ENCODE peak calls at places on chromosome 6, in seven cellular contexts. M is endothelial cell, U is GM12892, E is pons, K is PC-3, W is ELR, J is AG09319. R is an unnamed sample.

GRCh38 chr6:163985710-163986109 is 571.2 kb downstream of the QKI start:
- DNase-seq in W (peak; percentile 23), M (no peak), J (no peak), E (no peak), K (peak; percentile 2), U (no peak), R (no peak)

GRCh38 chr6:14068133-14068532 is 49.4 kb upstream of the CD83 start:
- DNase-seq in J (peak; percentile 30), W (peak; percentile 88), E (no peak), K (peak; percentile 96), U (no peak), M (no peak), R (no peak)

GRCh38 chr6:118705799-118706481 is 54.5 kb upstream of the CEP85L start:
- DNase-seq in J (no peak), U (no peak), K (no peak), W (peak; percentile 51), M (no peak), E (peak; percentile 11), R (no peak)

GRCh38 chr6:108850669-108851467 is 2.6 kb downstream of the ARMC2 start:
- DNase-seq in U (no peak), K (no peak), J (no peak), M (no peak), W (no peak), E (no peak), R (no peak)

GRCh38 chr6:68559716-68560115 is 75.4 kb upstream of the ADGRB3 start:
- DNase-seq in J (no peak), E (peak; percentile 74), K (peak; percentile 64), U (no peak), W (peak; percentile 27), M (peak; percentile 11), R (no peak)

GRCh38 chr6:151738267-151738666 is 69.2 kb upstream of the ESR1 start:
- DNase-seq in J (no peak), M (no peak), E (no peak), U (no peak), K (no peak), W (no peak), R (no peak)

GRCh38 chr6:11271228-11271627 is 38.8 kb upstream of the NEDD9 start:
- DNase-seq in U (no peak), W (no peak), M (no peak), K (no peak), E (no peak), J (peak; percentile 55), R (no peak)

GRCh38 chr6:169527306-169527705 is 174.5 kb downstream of the WDR27 start:
- DNase-seq in K (no peak), E (no peak), M (no peak), W (peak; percentile 23), J (no peak), U (no peak), R (no peak)

GRCh38 chr6:147497472-147497871 is 11.0 kb upstream of the SAMD5 start:
- DNase-seq in U (no peak), J (no peak), W (no peak), K (no peak), E (no peak), M (no peak), R (no peak)

GRCh38 chr6:120652506-120652905 is 681.8 kb downstream of the TBC1D32 start:
- DNase-seq in U (no peak), E (no peak), M (no peak), K (no peak), J (no peak), W (no peak), R (no peak)

GRCh38 chr6:37860226-37860839 is 40.8 kb downstream of the ZFAND3 start:
- DNase-seq in U (no peak), E (peak; percentile 34), J (no peak), W (peak; percentile 73), M (peak; percentile 34), K (peak; percentile 64), R (peak; percentile 55)

GRCh38 chr6:170363255-170363654 is 56.7 kb downstream of the FAM120B start:
- DNase-seq in K (no peak), M (no peak), U (no peak), W (no peak), E (peak; percentile 66), J (no peak), R (no peak)

GRCh38 chr6:169499728-169500265 is 202.0 kb downstream of the WDR27 start:
- DNase-seq in E (peak; percentile 56), W (no peak), U (no peak), M (no peak), J (no peak), K (no peak), R (no peak)

R was measured in Caco-2.